ENCODE peak calls at places on chromosomes 3 and 15, in eight cellular contexts. S is left ventricle myocardium inferior, H is A549, X is OCI-LY7, R is body of pancreas, C is lung, V is psoas muscle, M is H9. D is an unnamed sample.

GRCh38 chr15:86611392-86612040 is 531.8 kb downstream of the AGBL1 start:
- DNase-seq in R (no peak), X (no peak), H (no peak), S (no peak), V (no peak), C (no peak), M (no peak), D (peak; percentile 75)

GRCh38 chr3:170967682-170968081 is 58.8 kb downstream of the SLC2A2 start:
- DNase-seq in C (no peak), R (no peak), M (no peak), H (no peak), V (no peak), X (no peak), S (no peak), D (no peak)

GRCh38 chr3:152364237-152364636 is 95.5 kb downstream of the MBNL1 start:
- DNase-seq in R (no peak), M (no peak), S (no peak), C (no peak), X (no peak), H (no peak), V (no peak), D (no peak)

GRCh38 chr3:73503781-73504180 is 121.0 kb downstream of the PDZRN3 start:
- DNase-seq in H (no peak), R (no peak), S (no peak), C (no peak), X (no peak), V (no peak), M (no peak), D (no peak)

GRCh38 chr15:90496791-90497190 is 32.9 kb upstream of the CRTC3 start:
- DNase-seq in V (no peak), X (no peak), H (no peak), R (peak; percentile 10), C (no peak), M (no peak), S (no peak), D (no peak)

GRCh38 chr15:96049323-96049722 is 281.2 kb upstream of the NR2F2 start:
- DNase-seq in H (no peak), S (no peak), M (no peak), R (no peak), X (no peak), V (no peak), C (no peak), D (no peak)

GRCh38 chr3:127482216-127483004 is 108.1 kb downstream of the TPRA1 start:
- DNase-seq in S (no peak), C (no peak), R (no peak), H (no peak), M (peak; percentile 5), X (no peak), V (no peak), D (no peak)

GRCh38 chr15:56538901-56539545 is 74.1 kb upstream of the MNS1 start:
- DNase-seq in X (peak; percentile 59), H (no peak), M (no peak), R (no peak), V (no peak), S (no peak), C (no peak), D (no peak)

GRCh38 chr3:119939087-119939486 is 155.2 kb downstream of the GSK3B start:
- DNase-seq in X (no peak), C (no peak), R (no peak), H (no peak), S (no peak), M (no peak), V (no peak), D (no peak)

GRCh38 chr15:83890584-83890983 is 236.7 kb downstream of the ADAMTSL3 start:
- DNase-seq in C (no peak), H (no peak), V (no peak), M (no peak), R (no peak), S (no peak), X (no peak), D (no peak)

GRCh38 chr15:99873451-99873850 is 140.2 kb upstream of the LYSMD4 start:
- DNase-seq in S (no peak), R (no peak), V (no peak), C (no peak), X (no peak), H (no peak), M (no peak), D (no peak)

GRCh38 chr3:183275418-183275817 is 22.4 kb downstream of the B3GNT5 start:
- DNase-seq in C (no peak), V (no peak), R (peak; percentile 60), M (no peak), S (no peak), X (peak; percentile 28), H (no peak), D (no peak)

GRCh38 chr3:5276953-5277352 is 89.4 kb downstream of the EDEM1 start:
- DNase-seq in H (no peak), R (no peak), S (no peak), X (no peak), C (no peak), M (no peak), V (no peak), D (no peak)

GRCh38 chr3:33016846-33017405 is 65.5 kb downstream of the CCR4 start:
- DNase-seq in S (no peak), H (no peak), C (no peak), R (no peak), X (no peak), M (no peak), V (no peak), D (no peak)

GRCh38 chr3:66639794-66640356 is 139.1 kb upstream of the LRIG1 start:
- DNase-seq in S (no peak), V (no peak), R (no peak), C (no peak), M (no peak), X (no peak), H (no peak), D (no peak)

GRCh38 chr15:78322243-78322642 is 17.9 kb upstream of the CRABP1 start:
- DNase-seq in V (no peak), R (no peak), M (peak; percentile 50), X (no peak), H (no peak), S (no peak), C (no peak), D (no peak)

GRCh38 chr3:195578565-195578964 is 5.2 kb downstream of the APOD start:
- DNase-seq in X (no peak), R (no peak), C (no peak), S (no peak), H (no peak), V (no peak), M (no peak), D (no peak)

GRCh38 chr15:59372352-59373211 is at the start of gene MYO1E:
- DNase-seq in X (peak; percentile 40), M (peak; percentile 95), H (peak; percentile 100), C (peak; percentile 92), V (peak; percentile 81), R (peak; percentile 96), S (peak; percentile 81), D (peak; percentile 98)

GRCh38 chr3:23807161-23808015 is 1.6 kb downstream of the UBE2E1 start:
- DNase-seq in H (no peak), M (no peak), S (no peak), R (no peak), C (no peak), V (no peak), X (peak; percentile 26), D (no peak)

GRCh38 chr3:36060950-36061349 is 319.4 kb upstream of the STAC start:
- DNase-seq in H (peak; percentile 1), S (no peak), R (no peak), C (no peak), X (no peak), M (no peak), V (no peak), D (no peak)

GRCh38 chr3:169173231-169173630 is 490.3 kb downstream of the MECOM start:
- DNase-seq in C (no peak), V (no peak), S (no peak), X (no peak), H (no peak), R (no peak), M (no peak), D (peak; percentile 55)

DNA sequence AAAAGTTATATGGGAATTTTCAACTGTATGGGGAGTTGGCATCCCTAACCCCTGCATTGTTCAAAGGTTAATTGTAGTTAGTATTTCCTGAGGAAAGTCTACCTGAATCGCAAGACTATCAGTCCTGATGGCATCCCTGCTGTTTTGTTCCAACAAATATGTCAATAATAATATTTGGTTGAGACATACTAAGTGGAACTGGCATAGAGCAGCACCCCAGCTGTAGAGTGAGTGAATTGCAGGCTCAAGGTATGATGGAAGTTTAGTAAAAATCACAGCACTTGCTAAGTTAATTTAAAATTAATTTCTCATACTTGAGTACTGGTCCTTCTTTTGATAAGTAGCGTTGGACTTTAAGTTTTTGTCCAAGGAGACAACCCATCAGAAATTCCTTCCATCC is 18.0 kb upstream of the COMMD2 start:
- DNase-seq in V (no peak), X (no peak), C (no peak), M (no peak), R (no peak), S (no peak), H (no peak), D (no peak)
- TF ChIP-seq CTCF in V (no peak), X (peak; percentile 28), C (no peak), M (peak; percentile 37), R (no peak), S (no peak), H (no peak), D (no peak)

GRCh38 chr3:184343200-184343876 is 5.9 kb downstream of the FAM131A start:
- DNase-seq in S (no peak), H (no peak), M (peak; percentile 15), V (no peak), X (no peak), C (no peak), R (no peak), D (no peak)
- H3K27ac ChIP-seq in S (no peak overlapping the region), H (no peak overlapping the region), M (no peak overlapping the region), V (no peak overlapping the region), X (no peak overlapping the region), C (no peak overlapping the region), R (no peak overlapping the region), D (peak overlapping the region; percentile 69)

GRCh38 chr3:155496206-155496605 is 202.7 kb upstream of the STRIT1 start:
- DNase-seq in X (no peak), V (no peak), C (no peak), R (no peak), H (no peak), S (no peak), M (no peak), D (no peak)

GRCh38 chr3:155492841-155493240 is 199.4 kb upstream of the STRIT1 start:
- DNase-seq in H (no peak), R (no peak), M (no peak), V (no peak), X (no peak), C (no peak), S (no peak), D (no peak)

GRCh38 chr3:155494332-155494731 is 200.8 kb upstream of the STRIT1 start:
- DNase-seq in X (peak; percentile 68), R (no peak), S (no peak), V (no peak), M (no peak), C (no peak), H (no peak), D (no peak)

GRCh38 chr3:155495387-155495786 is 201.9 kb upstream of the STRIT1 start:
- DNase-seq in X (peak; percentile 5), R (no peak), C (no peak), S (no peak), V (no peak), M (no peak), H (no peak), D (no peak)

GRCh38 chr3:155491696-155492095 is 198.2 kb upstream of the STRIT1 start:
- DNase-seq in H (peak; percentile 5), C (no peak), S (no peak), M (no peak), V (no peak), X (peak; percentile 6), R (no peak), D (no peak)
- TF ChIP-seq CTCF in H (no peak), C (no peak), S (no peak), M (peak; percentile 30), V (no peak), X (peak; percentile 58), R (no peak), D (no peak)

GRCh38 chr3:58627941-58628340 is 38.6 kb downstream of the FAM3D start:
- DNase-seq in S (no peak), H (no peak), V (no peak), R (peak; percentile 21), M (no peak), X (no peak), C (no peak), D (no peak)
- H3K27ac ChIP-seq in S (peak overlapping the region; percentile 92), H (no peak overlapping the region), V (no peak overlapping the region), R (peak overlapping the region; percentile 73), M (no peak overlapping the region), X (no peak overlapping the region), C (peak overlapping the region; percentile 42), D (no peak overlapping the region)

D was measured in RWPE1.